ENCODE peak calls at places on chromosomes 3 and 15, in six cellular contexts. T, C, I, E, N and D are unnamed samples. For H3K4me1, the result is how much of the 10 kb centered on the place peaks cover.

GRCh38 chr15:46061002-46061401 is 426.2 kb downstream of the SQOR start:
- DNase-seq in C (no peak), I (no peak), N (no peak), E (no peak), T (no peak), D (no peak)

GRCh38 chr15:48667701-48668100 is 22.2 kb upstream of the FBN1 start:
- DNase-seq in I (no peak), N (no peak), C (no peak), E (no peak), T (no peak), D (no peak)

GRCh38 chr3:149442845-149443544 is 31.5 kb upstream of the TM4SF4 start:
- DNase-seq in T (no peak), N (no peak), C (no peak), I (no peak), E (no peak), D (no peak)

GRCh38 chr15:92636950-92637481 is 18.6 kb downstream of the FAM174B start:
- DNase-seq in C (peak), N (no peak), T (no peak), E (no peak), I (peak), D (no peak)

GRCh38 chr3:161253711-161254110 is 32.6 kb downstream of the NMD3 start:
- DNase-seq in T (no peak), N (no peak), E (no peak), C (no peak), I (no peak), D (no peak)

GRCh38 chr3:182139627-182140357 is 428.1 kb downstream of the SOX2 start:
- DNase-seq in N (no peak), I (no peak), T (no peak), C (no peak), E (no peak), D (no peak)

GRCh38 chr15:66963084-66963483 is 102.3 kb upstream of the SMAD3 start:
- DNase-seq in I (no peak), N (no peak), C (no peak), T (no peak), E (no peak), D (no peak)

GRCh38 chr3:111588527-111588926 is 6.6 kb downstream of the ZBED2 start:
- DNase-seq in E (no peak), I (no peak), T (no peak), C (no peak), N (no peak), D (no peak)

GRCh38 chr3:48268381-48268935 is 27.6 kb downstream of the ZNF589 start:
- DNase-seq in E (peak), N (no peak), T (peak), C (no peak), I (peak), D (no peak)

GRCh38 chr3:50484681-50485263 is 18.7 kb downstream of the CACNA2D2 start:
- DNase-seq in N (no peak), C (no peak), E (no peak), I (peak), T (no peak), D (no peak)

GRCh38 chr3:13012228-13012691 is 61.0 kb downstream of the IQSEC1 start:
- DNase-seq in I (peak), N (peak), E (peak), C (no peak), T (no peak), D (no peak)

GRCh38 chr15:65245096-65245849 is 34.0 kb upstream of the CILP start:
- DNase-seq in I (peak), E (no peak), C (no peak), N (peak), T (no peak), D (no peak)

GRCh38 chr15:76730262-76730661 is 174.9 kb downstream of the SCAPER start:
- DNase-seq in N (no peak), E (no peak), T (no peak), I (no peak), C (no peak), D (no peak)

GRCh38 chr15:60916674-60917468 is 312.2 kb downstream of the RORA start:
- DNase-seq in C (peak), E (peak), T (peak), N (peak), I (peak), D (peak)

GRCh38 chr3:118628704-118629341 is 405.8 kb downstream of the IGSF11 start:
- DNase-seq in C (peak), T (no peak), N (peak), I (peak), E (no peak), D (peak)

GRCh38 chr15:78204351-78205309 is 29.7 kb downstream of the ACSBG1 start:
- DNase-seq in I (no peak), C (no peak), N (peak), E (no peak), T (no peak), D (no peak)

GRCh38 chr3:172564499-172564898 is 41.3 kb upstream of the TNFSF10 start:
- DNase-seq in T (no peak), C (no peak), N (no peak), E (no peak), I (no peak), D (no peak)
- H3K4me1 ChIP-seq in T (under half), C (under half), N (under half), E (under half), I (under half), D (under half)

DNA sequence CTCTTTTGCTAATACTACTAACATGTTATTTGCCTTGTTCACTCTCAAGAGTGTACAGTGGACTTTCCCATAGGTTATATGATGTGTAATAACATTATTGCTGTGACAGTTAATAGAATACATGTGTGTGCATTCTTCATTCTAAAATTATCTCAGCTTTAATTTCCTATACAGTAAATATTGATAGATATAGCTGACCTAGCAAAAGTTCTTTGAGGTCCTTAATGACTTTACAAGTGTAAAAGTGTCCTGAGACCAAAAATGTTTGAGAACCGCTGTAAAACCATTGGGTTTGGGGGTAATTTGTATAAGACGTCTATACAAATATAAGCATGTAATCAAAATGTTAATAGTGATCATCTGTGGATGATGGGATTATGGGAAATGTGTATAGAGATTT is 469.5 kb upstream of the PROK2 start:
- DNase-seq in C (no peak), E (no peak), T (no peak), N (no peak), I (no peak), D (no peak)
- H3K4me1 ChIP-seq in C (under half), E (under half), T (under half), N (under half), I (under half), D (under half)

GRCh38 chr15:62739507-62739906 is 303.0 kb upstream of the TPM1 start:
- DNase-seq in I (no peak), E (no peak), N (no peak), C (peak), T (no peak), D (no peak)
- H3K4me1 ChIP-seq in I (under half), E (under half), N (under half), C (under half), T (under half), D (under half)

GRCh38 chr15:89117790-89118189 is 29.5 kb downstream of the ABHD2 start:
- DNase-seq in I (no peak), N (no peak), E (no peak), T (no peak), C (no peak), D (no peak)
- H3K4me1 ChIP-seq in I (half or more), N (half or more), E (under half), T (under half), C (under half), D (under half)

DNA sequence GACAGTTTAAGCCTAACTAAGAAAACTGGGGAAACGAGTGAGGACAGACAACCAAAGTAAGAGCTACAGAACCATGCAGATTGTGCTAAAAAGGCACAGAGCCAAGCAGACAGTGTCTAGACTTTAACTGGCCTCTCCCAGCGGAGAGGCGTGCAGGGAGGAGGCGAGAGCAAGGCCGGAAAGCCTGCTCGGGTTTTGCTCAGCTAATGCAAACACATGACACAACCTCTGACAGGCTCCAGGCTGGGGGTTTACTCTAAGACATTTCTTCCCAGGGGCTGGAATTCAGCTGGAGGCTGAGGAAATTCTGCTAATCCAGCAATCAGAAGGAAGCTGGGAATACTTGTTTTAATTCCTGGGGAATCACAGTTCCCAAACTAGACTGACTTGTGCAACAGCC is 11.8 kb downstream of the FSTL1 start:
- DNase-seq in N (peak), C (no peak), I (peak), E (no peak), T (no peak), D (no peak)
- H3K4me1 ChIP-seq in N (under half), C (half or more), I (under half), E (under half), T (under half), D (under half)

DNA sequence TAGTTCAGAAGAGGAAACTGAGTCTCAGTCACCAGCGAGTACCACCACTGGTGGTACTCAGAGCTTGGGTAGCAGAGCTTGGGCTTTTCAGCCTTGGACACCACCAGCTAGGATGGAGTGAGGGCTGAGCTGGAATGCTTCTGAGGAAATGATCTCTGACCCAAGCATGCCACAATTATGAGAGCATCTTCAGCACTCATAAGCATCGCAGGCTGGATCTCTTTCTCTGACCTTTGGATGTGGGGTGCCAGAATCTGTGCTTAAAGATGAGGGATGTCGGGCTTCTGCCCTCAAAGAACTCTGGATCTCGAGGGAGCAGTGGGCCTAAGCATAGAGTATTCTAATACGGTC is 36.4 kb downstream of the ZNF710 start:
- DNase-seq in C (no peak), T (no peak), N (no peak), I (no peak), E (no peak), D (no peak)
- H3K4me1 ChIP-seq in C (under half), T (under half), N (under half), I (half or more), E (under half), D (under half)

GRCh38 chr3:126540342-126540849 is 16.4 kb downstream of the CHST13 start:
- DNase-seq in N (peak), E (no peak), T (no peak), C (peak), I (peak), D (peak)
- H3K4me1 ChIP-seq in N (under half), E (under half), T (under half), C (under half), I (under half), D (under half)

DNA sequence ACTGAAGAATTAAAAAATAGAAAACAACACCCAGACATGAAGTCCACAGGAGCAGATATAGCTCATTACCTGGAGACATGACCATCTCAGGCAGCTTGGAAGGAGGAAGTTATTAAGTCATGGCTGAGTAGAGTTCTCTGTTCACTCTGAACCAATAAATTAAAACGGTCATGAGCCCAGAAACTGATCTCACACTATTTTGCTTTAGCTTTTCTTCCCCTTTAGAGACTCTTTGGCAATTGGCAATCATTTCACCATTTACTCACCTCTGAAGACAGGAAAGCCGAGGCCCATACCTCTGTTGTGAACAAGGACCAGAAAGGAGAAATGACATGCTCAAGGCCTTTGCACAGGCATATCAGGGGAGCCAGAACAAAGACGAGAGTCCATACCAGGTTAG is 26.6 kb downstream of the CLDN18 start:
- DNase-seq in C (no peak), E (no peak), N (no peak), I (no peak), T (no peak), D (no peak)
- H3K4me1 ChIP-seq in C (under half), E (under half), N (under half), I (under half), T (under half), D (under half)

DNA sequence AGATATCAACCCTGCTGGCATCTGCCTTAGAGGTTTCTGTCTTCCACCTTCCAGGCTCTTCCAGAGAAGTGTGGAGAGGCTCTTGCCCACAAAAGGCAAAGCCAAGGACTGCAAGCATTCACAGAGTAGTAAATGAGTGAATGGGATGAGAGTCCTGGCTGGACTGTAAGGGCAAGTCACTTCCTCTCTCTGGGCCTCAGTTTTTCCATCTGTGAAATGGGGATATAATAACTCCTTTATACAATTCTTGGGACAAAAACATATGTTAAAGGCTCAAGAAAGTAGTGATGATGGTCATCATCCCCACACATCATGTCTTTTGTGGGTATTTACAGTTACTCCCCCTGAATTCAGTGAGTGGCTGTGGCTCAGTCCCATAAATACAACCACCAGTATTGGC is 10.7 kb upstream of the FGD5 start:
- DNase-seq in I (no peak), T (no peak), C (no peak), E (no peak), N (no peak), D (no peak)
- H3K4me1 ChIP-seq in I (under half), T (under half), C (under half), E (under half), N (under half), D (under half)

DNA sequence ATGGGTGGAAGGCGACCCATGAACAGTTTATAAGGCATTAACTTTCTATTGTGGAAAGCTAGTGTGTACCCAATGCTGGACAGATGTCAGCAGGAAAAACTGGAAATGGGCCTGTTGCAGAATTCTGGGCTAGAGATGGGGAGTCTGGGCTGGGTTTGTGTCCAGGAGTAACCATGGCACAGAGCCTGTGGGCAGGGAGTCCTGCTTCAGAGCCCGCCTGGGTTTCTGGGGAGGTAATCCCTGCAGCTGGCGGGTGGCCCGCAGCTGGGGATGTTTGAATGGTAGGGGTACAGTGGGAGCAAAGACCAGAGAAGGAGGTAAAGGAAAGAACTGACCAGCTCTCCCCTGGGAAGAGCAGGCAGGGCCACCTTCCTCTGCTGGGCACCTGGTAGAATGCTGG is 25.7 kb downstream of the ACAA1 start:
- DNase-seq in C (no peak), E (no peak), N (no peak), T (no peak), I (no peak), D (no peak)
- H3K4me1 ChIP-seq in C (under half), E (under half), N (under half), T (under half), I (under half), D (under half)